ENCODE peak calls at places on chromosomes 2 and 18, in five cellular contexts. R is body of pancreas, T is adrenal gland, W is heart left ventricle, K is sigmoid colon. J is an unnamed sample.

GRCh38 chr2:171958475-171958874 is 36.2 kb downstream of the HAT1 start:
- DNase-seq in T (no peak), K (no peak), R (no peak), W (no peak), J (no peak)

GRCh38 chr2:128690869-128691268 is 372.2 kb upstream of the HS6ST1 start:
- DNase-seq in W (no peak), K (no peak), T (no peak), R (no peak), J (no peak)

GRCh38 chr2:129366263-129366662 is 613.2 kb upstream of the RAB6C start:
- DNase-seq in T (no peak), W (no peak), K (no peak), R (no peak), J (no peak)

GRCh38 chr2:33135645-33136044 is 188.9 kb downstream of the LTBP1 start:
- DNase-seq in W (no peak), R (no peak), K (no peak), T (no peak), J (no peak)

GRCh38 chr2:207725815-207726578 is 14.6 kb downstream of the CCNYL1 start:
- DNase-seq in T (no peak), K (no peak), R (no peak), W (no peak), J (no peak)

GRCh38 chr2:3480352-3481010 is 38.9 kb downstream of the ADI1 start:
- DNase-seq in T (no peak), R (peak; percentile 87), W (no peak), K (no peak), J (no peak)

GRCh38 chr2:55167630-55167967 is 64.5 kb downstream of the CLHC1 start:
- DNase-seq in R (no peak), T (no peak), K (no peak), W (no peak), J (no peak)

GRCh38 chr2:27844821-27845255 is 45.3 kb downstream of the RBKS start:
- DNase-seq in T (no peak), R (no peak), K (no peak), W (no peak), J (no peak)

GRCh38 chr2:74896232-74896631 is 62.2 kb upstream of the POLE4 start:
- DNase-seq in T (no peak), K (no peak), R (no peak), W (no peak), J (no peak)

DNA sequence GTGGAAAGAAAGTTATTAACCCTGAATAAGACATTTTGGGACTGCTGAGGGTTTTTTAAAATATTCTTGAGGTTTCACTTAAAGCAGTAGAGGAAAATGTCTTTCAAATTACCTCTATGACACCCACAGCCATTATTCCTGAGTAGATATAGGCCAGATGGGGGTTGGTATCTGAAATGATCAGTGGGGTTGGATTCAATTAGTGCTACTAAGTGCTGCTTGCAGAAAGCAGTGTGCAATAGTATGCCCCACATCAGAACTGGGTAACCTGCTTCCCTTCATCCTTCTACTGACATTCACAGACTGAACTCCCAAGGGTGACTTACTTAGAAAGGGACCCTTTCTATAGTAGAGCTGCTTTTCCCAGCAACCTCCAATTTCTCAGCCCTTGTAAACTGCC is 7.3 kb upstream of the ETAA1 start:
- DNase-seq in K (no peak), T (no peak), R (no peak), W (no peak), J (no peak)
- H3K27ac ChIP-seq in K (peak overlapping the region; percentile 76), T (peak overlapping the region; percentile 84), R (no peak overlapping the region), W (no peak overlapping the region), J (no peak overlapping the region)

GRCh38 chr18:5196253-5197031 is 615 bp downstream of the AKAIN1 start:
- DNase-seq in R (peak; percentile 9), W (no peak), T (no peak), K (no peak), J (no peak)

GRCh38 chr18:5197461-5197860 is 404 bp upstream of the AKAIN1 start:
- DNase-seq in R (peak; percentile 9), T (no peak), K (no peak), W (no peak), J (no peak)

GRCh38 chr18:5195656-5196055 is 1.4 kb downstream of the AKAIN1 start:
- DNase-seq in K (no peak), R (no peak), T (no peak), W (no peak), J (no peak)

GRCh38 chr18:5197032-5197434 is at the start of gene AKAIN1:
- DNase-seq in W (peak; percentile 48), T (peak; percentile 74), K (no peak), R (peak; percentile 53), J (no peak)
- TF ChIP-seq POLR2A in W (no peak), T (peak; percentile 11), K (no peak), R (no peak), J (no peak)

GRCh38 chr2:201127128-201127521 is 11.2 kb downstream of the CFLAR start:
- DNase-seq in K (no peak), W (no peak), T (no peak), R (no peak), J (no peak)
- H3K4me1 ChIP-seq in K (peaks cover 92% of the 10 kb centered on the region), W (peaks cover 100% of the 10 kb centered on the region), T (peaks cover 100% of the 10 kb centered on the region), R (peaks cover 91% of the 10 kb centered on the region), J (peaks cover 92% of the 10 kb centered on the region)

DNA sequence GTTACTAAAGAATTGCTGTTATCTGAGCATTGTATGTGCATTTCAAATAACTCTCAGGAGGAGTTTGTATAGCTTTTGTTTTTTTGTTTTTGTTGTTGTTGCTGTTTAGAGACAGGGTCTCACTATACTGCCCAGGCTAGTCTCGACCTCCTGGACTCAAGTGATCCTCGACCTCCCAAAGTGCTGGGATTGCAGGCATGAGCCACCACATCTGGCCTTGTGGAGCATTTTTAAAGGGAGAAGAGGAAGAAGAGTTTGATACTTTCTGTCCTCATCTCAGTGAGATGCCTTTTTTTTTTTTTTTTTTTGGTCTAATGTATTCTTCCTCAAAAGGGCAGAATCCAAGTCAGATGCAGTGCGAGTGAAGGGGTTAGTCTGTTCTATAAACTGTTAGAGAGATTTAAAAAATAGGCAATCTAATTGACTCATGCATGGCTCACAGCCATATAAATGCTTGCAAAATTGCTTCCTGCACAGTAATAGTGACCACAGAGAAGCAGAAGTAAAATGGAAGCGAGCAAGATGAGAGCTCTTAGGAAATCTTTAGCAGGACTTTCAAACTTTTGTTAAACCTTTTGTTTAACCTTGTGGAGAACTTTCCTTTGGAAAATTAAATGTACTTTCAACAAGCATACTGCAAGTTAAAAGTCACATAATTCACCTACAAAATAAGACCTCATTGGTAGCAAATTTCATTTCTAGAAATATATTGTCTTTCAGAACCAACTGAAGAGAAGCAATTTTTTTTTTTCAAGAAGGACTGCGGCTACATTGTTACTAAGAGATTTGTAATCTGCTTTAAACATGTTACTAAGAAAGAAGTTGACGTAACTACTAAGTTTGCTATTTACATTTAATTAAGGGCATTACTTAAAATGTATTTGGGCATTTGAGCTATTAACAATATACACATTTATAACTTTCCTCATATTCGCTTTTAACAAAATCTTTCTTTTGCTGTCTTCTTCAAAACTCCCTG is 52.3 kb upstream of the ROCK1 start:
- DNase-seq in T (no peak), W (no peak), R (no peak), K (no peak), J (no peak)
- H3K27ac ChIP-seq in T (peak overlapping the region; percentile 53), W (no peak overlapping the region), R (no peak overlapping the region), K (peak overlapping the region; percentile 75), J (no peak overlapping the region)

DNA sequence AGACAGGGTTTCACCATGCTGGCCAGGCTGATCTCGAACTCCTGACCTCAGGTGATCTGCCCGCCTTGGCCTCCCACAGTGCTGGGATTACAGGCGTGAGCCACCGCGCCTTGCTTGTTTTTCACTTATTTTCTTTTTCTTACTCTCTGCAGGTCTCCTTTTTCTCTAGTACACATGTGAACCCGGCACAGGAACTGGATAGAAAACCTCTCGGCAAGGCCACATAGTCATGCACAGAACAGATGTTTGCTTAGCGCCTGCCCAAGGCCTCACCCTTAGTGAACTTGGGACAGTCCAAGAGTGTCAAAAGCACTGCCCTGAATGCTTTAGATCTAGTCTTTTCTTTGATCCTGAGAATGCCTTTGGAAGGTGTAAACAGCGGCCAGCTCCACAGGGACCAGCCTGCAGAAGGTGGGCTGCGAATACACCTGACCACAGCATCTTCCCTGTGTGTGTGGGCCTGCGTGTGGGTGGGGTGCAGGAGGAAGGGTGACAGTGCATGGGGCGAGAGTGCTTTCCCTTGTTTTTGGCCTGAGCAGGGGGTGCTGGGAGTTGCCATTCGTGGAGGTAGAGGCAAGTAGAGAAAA is 27.0 kb downstream of the IMPA2 start:
- DNase-seq in T (no peak), R (peak; percentile 82), K (no peak), W (no peak), J (peak; percentile 3)
- TF ChIP-seq POLR2A in T (no peak), R (no peak), K (no peak), W (no peak), J (no peak)

DNA sequence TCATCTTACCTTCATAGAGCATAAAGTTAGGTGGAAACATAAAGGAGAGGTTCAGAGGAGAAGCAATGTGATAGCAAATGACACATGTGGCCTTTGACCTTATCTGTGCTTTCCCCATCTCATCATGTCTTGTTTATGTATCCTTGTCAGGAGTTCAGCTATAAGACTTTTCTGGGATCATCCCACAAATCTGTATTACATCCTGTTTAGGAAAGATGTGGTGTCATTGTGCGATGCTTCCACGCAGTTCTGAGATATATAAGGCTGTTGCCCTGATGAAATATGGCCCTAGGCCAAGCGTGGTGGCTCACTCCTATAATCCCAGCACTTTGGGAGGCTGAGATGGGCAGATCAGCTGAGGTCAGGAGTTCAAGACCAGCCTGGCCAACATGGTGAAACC is 15.5 kb upstream of the MGAT5 start:
- DNase-seq in W (no peak), T (no peak), K (no peak), R (no peak), J (no peak)
- H3K4me1 ChIP-seq in W (peaks cover 21% of the 10 kb centered on the region), T (peaks cover 5% of the 10 kb centered on the region), K (peaks cover 11% of the 10 kb centered on the region), R (peaks cover 27% of the 10 kb centered on the region), J (no peaks in the 10 kb centered on the region)

GRCh38 chr2:69119541-69119940 is 106.6 kb downstream of the ANTXR1 start:
- DNase-seq in K (no peak), W (no peak), T (no peak), R (no peak), J (no peak)
- H3K27ac ChIP-seq in K (peak overlapping the region; percentile 81), W (no peak overlapping the region), T (peak overlapping the region; percentile 20), R (no peak overlapping the region), J (no peak overlapping the region)

DNA sequence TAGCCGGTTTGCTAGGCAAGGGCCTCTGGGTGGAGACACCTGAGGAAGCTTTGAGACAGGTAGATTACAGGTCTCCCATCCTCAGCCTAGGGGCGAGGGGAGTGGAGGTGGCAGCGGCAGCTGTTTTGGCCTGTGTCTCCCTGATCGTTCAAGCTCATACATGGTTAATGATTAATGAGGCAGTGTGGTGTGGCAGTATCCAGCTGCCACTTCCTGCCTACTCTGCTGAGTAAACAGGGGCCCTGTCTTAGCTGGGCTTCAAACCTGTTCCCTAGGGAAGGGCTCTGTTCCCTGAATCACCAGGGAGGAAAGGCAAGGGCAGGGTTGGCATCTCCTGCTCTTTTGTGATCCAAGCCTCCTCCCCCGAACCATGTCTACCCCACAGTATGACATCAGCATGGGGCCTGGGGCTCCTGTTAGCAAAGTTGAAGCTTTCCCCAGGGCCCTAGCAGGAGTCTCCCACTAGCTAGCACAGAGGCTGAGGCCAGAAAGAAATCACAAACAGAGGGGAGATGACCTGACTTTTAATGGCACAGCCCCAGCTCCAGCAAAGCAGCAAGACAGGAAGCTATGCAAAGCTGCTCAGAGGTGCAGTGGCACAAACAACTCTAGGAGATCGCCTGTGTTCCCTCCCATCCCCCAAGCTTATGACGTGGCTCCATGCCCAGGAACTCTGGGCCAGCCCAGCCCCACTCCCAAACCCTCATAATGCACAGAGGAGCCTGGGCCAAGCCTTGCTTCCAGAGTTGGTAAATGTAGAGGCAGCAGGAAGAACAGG is 3.7 kb upstream of the TUBA4B start:
- DNase-seq in K (peak; percentile 91), T (peak; percentile 89), R (peak; percentile 89), W (peak; percentile 82), J (peak; percentile 77)
- TF ChIP-seq POLR2A in K (no peak), T (peak; percentile 23), R (peak; percentile 31), W (no peak), J (no peak)